ENCODE peak calls at places on chromosomes 12 and 14, in six cellular contexts. U is pancreas, P is Peyer's patch, Y is astrocyte of the spinal cord, M is lower leg skin, V is bronchial epithelial cell. K is an unnamed sample.

GRCh38 chr14:103716091-103716801 is 636 bp downstream of the ZFYVE21 start:
- DNase-seq in V (no peak), Y (no peak), M (no peak), U (peak), P (peak), K (no peak)

GRCh38 chr12:131049569-131050339 is 96.0 kb downstream of the ADGRD1 start:
- DNase-seq in U (no peak), M (no peak), Y (no peak), P (peak), V (no peak), K (no peak)

GRCh38 chr12:105812356-105812755 is 326.4 kb downstream of the NUAK1 start:
- DNase-seq in M (no peak), Y (no peak), V (no peak), P (no peak), U (no peak), K (no peak)

GRCh38 chr12:112443916-112444315 is 25.2 kb downstream of the PTPN11 start:
- DNase-seq in P (no peak), U (no peak), M (no peak), Y (no peak), V (no peak), K (no peak)

GRCh38 chr14:35355981-35356839 is 48.3 kb downstream of the NFKBIA start:
- DNase-seq in V (peak), U (no peak), Y (no peak), M (no peak), P (peak), K (no peak)

GRCh38 chr12:13250416-13250815 is 53.9 kb downstream of the EMP1 start:
- DNase-seq in M (no peak), Y (peak), P (no peak), U (no peak), V (peak), K (peak)

GRCh38 chr14:100676089-100676685 is 50.5 kb upstream of the DLK1 start:
- DNase-seq in P (peak), Y (no peak), U (no peak), M (no peak), V (no peak), K (no peak)

GRCh38 chr12:130632582-130633174 is 83.4 kb downstream of the RIMBP2 start:
- DNase-seq in V (no peak), P (no peak), M (no peak), Y (no peak), U (no peak), K (no peak)

GRCh38 chr12:47754126-47754525 is 4.6 kb downstream of the RAPGEF3 start:
- DNase-seq in U (no peak), V (peak), Y (no peak), M (no peak), P (no peak), K (peak)

GRCh38 chr12:50505386-50505827 is 622 bp downstream of the DIP2B start:
- DNase-seq in M (peak), P (no peak), U (no peak), V (no peak), Y (peak), K (peak)

GRCh38 chr12:124994435-124994975 is 1.1 kb downstream of the BRI3BP start:
- DNase-seq in V (peak), Y (peak), U (no peak), P (peak), M (no peak), K (no peak)

GRCh38 chr12:64889434-64890216 is 65.2 kb downstream of the TBC1D30 start:
- DNase-seq in P (no peak), V (peak), Y (no peak), U (no peak), M (no peak), K (no peak)

GRCh38 chr12:54604436-54604835 is 16.0 kb upstream of the PPP1R1A start:
- DNase-seq in M (no peak), V (no peak), P (no peak), Y (no peak), U (no peak), K (no peak)

GRCh38 chr14:24734917-24735500 is 101.0 kb upstream of the GZMB start:
- DNase-seq in V (peak), P (no peak), U (peak), M (peak), Y (peak), K (peak)

GRCh38 chr12:71746983-71747611 is 7.6 kb upstream of the RAB21 start:
- DNase-seq in V (peak), M (peak), P (no peak), Y (peak), U (peak), K (peak)

GRCh38 chr12:91896725-91897515 is 248.7 kb downstream of the BTG1 start:
- DNase-seq in M (peak), Y (no peak), P (no peak), V (no peak), U (no peak), K (no peak)

GRCh38 chr12:2654741-2655140 is 140.0 kb upstream of the FKBP4 start:
- DNase-seq in P (no peak), Y (no peak), M (no peak), V (no peak), U (no peak), K (no peak)

GRCh38 chr12:76863005-76863670 is 15.7 kb downstream of the CSRP2 start:
- DNase-seq in P (no peak), U (no peak), V (no peak), M (no peak), Y (peak), K (no peak)

GRCh38 chr14:76313861-76314260 is 62.1 kb upstream of the ESRRB start:
- DNase-seq in P (no peak), Y (no peak), V (no peak), U (no peak), M (no peak), K (no peak)
- H3K4me3 ChIP-seq in P (no peak), Y (no peak), V (no peak), U (no peak), M (no peak), K (no peak)

DNA sequence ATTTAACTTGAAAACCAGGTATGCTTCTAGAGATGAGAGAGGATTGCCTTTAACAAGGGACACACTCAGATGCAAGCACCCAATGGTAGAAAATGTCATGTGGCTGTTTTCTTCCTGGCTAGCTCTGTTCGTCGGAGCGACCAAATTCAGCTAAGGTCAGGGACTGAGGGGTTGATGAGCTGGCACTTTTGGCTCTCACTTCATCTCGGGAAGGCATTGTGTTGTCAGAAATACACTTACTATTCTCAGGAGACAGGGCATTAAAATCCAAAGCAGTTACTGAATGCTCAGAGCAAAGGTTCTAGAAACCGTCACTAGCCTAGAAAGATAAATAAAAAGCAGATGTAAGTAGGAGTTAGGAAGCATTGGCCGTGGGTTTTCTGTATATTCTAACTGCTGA is 275.7 kb upstream of the SSTR1 start:
- DNase-seq in Y (no peak), P (no peak), U (no peak), V (no peak), M (no peak), K (no peak)
- H3K4me3 ChIP-seq in Y (no peak), P (no peak), U (no peak), V (no peak), M (no peak), K (no peak)

GRCh38 chr14:91350813-91351507 is 66.7 kb downstream of the CCDC88C start:
- DNase-seq in V (peak), M (no peak), U (no peak), Y (no peak), P (no peak), K (no peak)
- H3K4me3 ChIP-seq in V (peak), M (no peak), U (no peak), Y (no peak), P (peak), K (no peak)

GRCh38 chr12:123494124-123494843 is 36.3 kb downstream of the SNRNP35 start:
- DNase-seq in V (no peak), U (no peak), Y (no peak), P (no peak), M (no peak), K (no peak)
- H3K4me3 ChIP-seq in V (no peak), U (no peak), Y (no peak), P (no peak), M (no peak), K (no peak)

GRCh38 chr12:25435431-25435830 is 117.7 kb downstream of the LMNTD1 start:
- DNase-seq in U (no peak), P (no peak), M (no peak), V (no peak), Y (no peak), K (no peak)

GRCh38 chr12:25438638-25439037 is 114.4 kb downstream of the LMNTD1 start:
- DNase-seq in V (no peak), Y (peak), U (no peak), P (no peak), M (no peak), K (no peak)

GRCh38 chr12:25434493-25434892 is 118.6 kb downstream of the LMNTD1 start:
- DNase-seq in Y (no peak), U (no peak), P (no peak), V (no peak), M (no peak), K (no peak)

GRCh38 chr12:25433581-25434325 is 119.3 kb downstream of the LMNTD1 start:
- DNase-seq in U (no peak), P (no peak), V (peak), Y (peak), M (no peak), K (peak)

GRCh38 chr12:25436206-25436912 is 116.7 kb downstream of the LMNTD1 start:
- DNase-seq in P (no peak), V (peak), U (peak), M (peak), Y (peak), K (peak)
- H3K4me3 ChIP-seq in P (peak), V (no peak), U (no peak), M (no peak), Y (peak), K (peak)

GRCh38 chr12:56206373-56207166 is 15.2 kb downstream of the RNF41 start:
- DNase-seq in V (peak), Y (peak), M (no peak), U (peak), P (peak), K (peak)

GRCh38 chr12:56204275-56204674 is 15.0 kb upstream of the SMARCC2 start:
- DNase-seq in P (no peak), Y (no peak), U (no peak), M (no peak), V (no peak), K (no peak)

GRCh38 chr12:56212360-56212759 is 9.4 kb downstream of the RNF41 start:
- DNase-seq in Y (no peak), P (no peak), V (no peak), M (no peak), U (no peak), K (no peak)

GRCh38 chr12:56205445-56205844 is 16.2 kb upstream of the SMARCC2 start:
- DNase-seq in M (no peak), P (no peak), V (no peak), Y (no peak), U (no peak), K (no peak)

GRCh38 chr12:56208014-56208413 is 13.7 kb downstream of the RNF41 start:
- DNase-seq in M (no peak), V (no peak), P (no peak), Y (no peak), U (no peak), K (no peak)
- H3K4me3 ChIP-seq in M (no peak), V (no peak), P (no peak), Y (no peak), U (no peak), K (no peak)

K was measured in mammary epithelial cell.